ENCODE peak calls at places on chromosomes 12 and 14, in nine cellular contexts. E is cardiac muscle cell, T is mucosa of descending colon, X is left lung, P is gastrocnemius medialis, A is body of pancreas, D is fibroblast of pulmonary artery, V is GM06990, Z is type B pancreatic cell. M is an unnamed sample.

GRCh38 chr14:93014038-93015023 is 91.4 kb downstream of the CHGA start:
- DNase-seq in E (no peak), T (no peak), X (no peak), P (no peak), A (no peak), D (no peak), V (no peak), Z (no peak), M (no peak)

GRCh38 chr14:100714205-100714781 is 12.4 kb upstream of the DLK1 start:
- DNase-seq in E (no peak), T (no peak), X (no peak), P (no peak), A (no peak), D (no peak), V (no peak), Z (no peak), M (no peak)

GRCh38 chr12:5557906-5558305 is 126.0 kb downstream of the NTF3 start:
- DNase-seq in E (no peak), T (no peak), X (no peak), P (no peak), A (no peak), D (no peak), V (no peak), Z (no peak), M (no peak)

GRCh38 chr14:22388669-22389625 is 200.1 kb downstream of the DAD1 start:
- DNase-seq in E (no peak), T (no peak), X (no peak), P (no peak), A (no peak), D (peak), V (no peak), Z (no peak), M (peak)

GRCh38 chr14:80202888-80203562 is 8.3 kb downstream of the DIO2 start:
- DNase-seq in E (no peak), T (no peak), X (no peak), P (no peak), A (no peak), D (peak), V (no peak), Z (no peak), M (peak)

GRCh38 chr12:105315130-105315529 is 15.4 kb upstream of the C12orf75 start:
- DNase-seq in E (no peak), T (no peak), X (no peak), P (no peak), A (no peak), D (no peak), V (no peak), Z (no peak), M (no peak)

GRCh38 chr12:109523071-109523470 is 45.6 kb downstream of the UBE3B start:
- DNase-seq in E (no peak), T (peak), X (no peak), P (no peak), A (no peak), D (no peak), V (no peak), Z (no peak), M (no peak)

GRCh38 chr14:64539186-64539552 is 1.4 kb upstream of the HSPA2 start:
- DNase-seq in E (no peak), T (no peak), X (no peak), P (no peak), A (no peak), D (no peak), V (no peak), Z (no peak), M (peak)

GRCh38 chr12:66541446-66541845 is 137.4 kb downstream of the GRIP1 start:
- DNase-seq in E (no peak), T (no peak), X (no peak), P (no peak), A (no peak), D (no peak), V (no peak), Z (no peak), M (no peak)

GRCh38 chr12:52401526-52401925 is 4.6 kb downstream of the KRT82 start:
- DNase-seq in E (no peak), T (no peak), X (no peak), P (no peak), A (no peak), D (no peak), V (no peak), Z (no peak), M (no peak)

GRCh38 chr14:61076531-61076930 is 95.5 kb downstream of the SLC38A6 start:
- DNase-seq in E (no peak), T (no peak), X (no peak), P (no peak), A (no peak), D (peak), V (no peak), Z (no peak), M (peak)

GRCh38 chr12:118922405-118922804 is 58.9 kb upstream of the SRRM4 start:
- DNase-seq in E (peak), T (no peak), X (no peak), P (no peak), A (no peak), D (no peak), V (no peak), Z (no peak), M (no peak)

GRCh38 chr12:14874882-14875281 is 10.8 kb downstream of the MGP start:
- DNase-seq in E (no peak), T (no peak), X (no peak), P (no peak), A (no peak), D (no peak), V (no peak), Z (no peak), M (no peak)

GRCh38 chr14:54278665-54279295 is 118.0 kb upstream of the CDKN3 start:
- DNase-seq in E (no peak), T (no peak), X (no peak), P (no peak), A (no peak), D (no peak), V (no peak), Z (no peak), M (no peak)

GRCh38 chr14:68685419-68686211 is 107.3 kb downstream of the ZFP36L1 start:
- DNase-seq in E (no peak), T (peak), X (no peak), P (no peak), A (peak), D (peak), V (peak), Z (no peak), M (peak)

GRCh38 chr14:85471156-85471555 is 58.8 kb upstream of the FLRT2 start:
- DNase-seq in E (no peak), T (no peak), X (no peak), P (no peak), A (no peak), D (peak), V (no peak), Z (no peak), M (peak)

GRCh38 chr12:90909069-90909676 is 45.8 kb downstream of the CCER1 start:
- DNase-seq in E (peak), T (no peak), X (no peak), P (no peak), A (peak), D (peak), V (no peak), Z (no peak), M (peak)

GRCh38 chr12:75479963-75480461 is 543 bp upstream of the GLIPR1 start:
- DNase-seq in E (no peak), T (no peak), X (no peak), P (no peak), A (no peak), D (no peak), V (peak), Z (no peak), M (no peak)

GRCh38 chr12:3463927-3464326 is 27.1 kb upstream of the PRMT8 start:
- DNase-seq in E (no peak), T (no peak), X (no peak), P (no peak), A (no peak), D (no peak), V (no peak), Z (no peak), M (no peak)

GRCh38 chr14:31122921-31123320 is 84.7 kb downstream of the HECTD1 start:
- DNase-seq in E (no peak), T (no peak), X (no peak), P (no peak), A (no peak), D (no peak), V (no peak), Z (no peak), M (no peak)

GRCh38 chr14:95597784-95598204 is 62.9 kb downstream of the GLRX5 start:
- DNase-seq in E (peak), T (no peak), X (no peak), P (no peak), A (peak), D (peak), V (no peak), Z (no peak), M (peak)

GRCh38 chr12:96255077-96255476 is 60.9 kb downstream of the ELK3 start:
- DNase-seq in E (no peak), T (no peak), X (peak), P (peak), A (no peak), D (peak), V (no peak), Z (no peak), M (peak)

GRCh38 chr14:32039401-32039800 is 37.7 kb upstream of the ARHGAP5 start:
- DNase-seq in E (no peak), T (no peak), X (no peak), P (no peak), A (no peak), D (no peak), V (no peak), Z (no peak), M (no peak)

GRCh38 chr12:57524814-57525614 is 2.4 kb downstream of the MBD6 start:
- DNase-seq in E (no peak), T (no peak), X (no peak), P (no peak), A (no peak), D (no peak), V (no peak), Z (no peak), M (no peak)

GRCh38 chr12:49537231-49537708 is 1.6 kb upstream of the KCNH3 start:
- DNase-seq in E (no peak), T (no peak), X (no peak), P (no peak), A (no peak), D (no peak), V (no peak), Z (no peak), M (no peak)

GRCh38 chr14:96666088-96666487 is 131.1 kb upstream of the VRK1 start:
- DNase-seq in E (no peak), T (no peak), X (no peak), P (no peak), A (no peak), D (no peak), V (no peak), Z (no peak), M (no peak)
- TF ChIP-seq CTCF in E (no peak), T (no peak), X (no peak), P (no peak), A (no peak), D (no peak), V (peak), Z (no peak), M (no peak)

GRCh38 chr14:37544407-37544806 is 50.6 kb downstream of the FOXA1 start:
- DNase-seq in E (no peak), T (no peak), X (no peak), P (no peak), A (no peak), D (no peak), V (no peak), Z (no peak), M (no peak)

GRCh38 chr14:37546621-37547447 is 48.2 kb downstream of the FOXA1 start:
- DNase-seq in E (peak), T (no peak), X (no peak), P (no peak), A (no peak), D (no peak), V (no peak), Z (no peak), M (no peak)

GRCh38 chr14:37539992-37540391 is 55.1 kb downstream of the FOXA1 start:
- DNase-seq in E (no peak), T (no peak), X (no peak), P (no peak), A (no peak), D (no peak), V (no peak), Z (no peak), M (no peak)

GRCh38 chr14:37550511-37550910 is 44.5 kb downstream of the FOXA1 start:
- DNase-seq in E (no peak), T (no peak), X (no peak), P (no peak), A (no peak), D (peak), V (no peak), Z (no peak), M (peak)

GRCh38 chr14:37545174-37545573 is 49.9 kb downstream of the FOXA1 start:
- DNase-seq in E (no peak), T (no peak), X (no peak), P (no peak), A (no peak), D (no peak), V (no peak), Z (no peak), M (no peak)
- TF ChIP-seq CTCF in E (no peak), T (no peak), X (no peak), P (no peak), A (no peak), D (no peak), V (no peak), Z (no peak), M (no peak)

GRCh38 chr12:28110329-28110728 is 79.9 kb upstream of the CCDC91 start:
- DNase-seq in E (no peak), T (no peak), X (no peak), P (no peak), A (no peak), D (peak), V (no peak), Z (no peak), M (no peak)
- TF ChIP-seq CTCF in E (no peak), T (no peak), X (no peak), P (no peak), A (no peak), D (peak), V (no peak), Z (no peak), M (no peak)

DNA sequence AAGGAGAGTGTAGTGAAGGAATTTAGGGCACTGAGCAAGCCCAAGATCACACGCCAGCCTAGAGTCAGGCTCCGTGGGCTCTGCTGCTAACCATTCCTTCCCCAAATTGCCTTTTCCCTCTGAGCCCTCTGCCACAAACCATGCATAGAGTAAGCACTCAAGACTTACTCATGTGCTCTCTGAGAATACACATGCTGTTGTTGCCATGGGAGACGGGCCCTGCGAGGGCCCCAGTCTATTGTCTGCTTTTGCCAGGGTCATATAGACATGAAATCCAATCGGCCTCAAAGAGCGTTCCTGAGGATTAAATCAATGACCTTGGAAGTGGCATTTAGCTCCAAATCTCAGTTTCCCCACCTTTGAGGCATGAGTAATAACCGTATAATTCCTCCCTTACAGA is 48.7 kb upstream of the WSCD2 start:
- DNase-seq in E (no peak), T (no peak), X (no peak), P (no peak), A (no peak), D (no peak), V (no peak), Z (no peak), M (no peak)
- TF ChIP-seq CTCF in E (no peak), T (no peak), X (no peak), P (no peak), A (no peak), D (no peak), V (no peak), Z (no peak), M (no peak)

GRCh38 chr12:2003676-2004112 is 563 bp downstream of the DCP1B start:
- DNase-seq in E (no peak), T (no peak), X (no peak), P (no peak), A (no peak), D (no peak), V (no peak), Z (no peak), M (no peak)

GRCh38 chr12:2009623-2010022 is 5.4 kb upstream of the DCP1B start:
- DNase-seq in E (peak), T (no peak), X (no peak), P (no peak), A (no peak), D (no peak), V (no peak), Z (no peak), M (no peak)

GRCh38 chr12:2008677-2009076 is 4.4 kb upstream of the DCP1B start:
- DNase-seq in E (no peak), T (no peak), X (no peak), P (no peak), A (no peak), D (no peak), V (no peak), Z (no peak), M (no peak)

DNA sequence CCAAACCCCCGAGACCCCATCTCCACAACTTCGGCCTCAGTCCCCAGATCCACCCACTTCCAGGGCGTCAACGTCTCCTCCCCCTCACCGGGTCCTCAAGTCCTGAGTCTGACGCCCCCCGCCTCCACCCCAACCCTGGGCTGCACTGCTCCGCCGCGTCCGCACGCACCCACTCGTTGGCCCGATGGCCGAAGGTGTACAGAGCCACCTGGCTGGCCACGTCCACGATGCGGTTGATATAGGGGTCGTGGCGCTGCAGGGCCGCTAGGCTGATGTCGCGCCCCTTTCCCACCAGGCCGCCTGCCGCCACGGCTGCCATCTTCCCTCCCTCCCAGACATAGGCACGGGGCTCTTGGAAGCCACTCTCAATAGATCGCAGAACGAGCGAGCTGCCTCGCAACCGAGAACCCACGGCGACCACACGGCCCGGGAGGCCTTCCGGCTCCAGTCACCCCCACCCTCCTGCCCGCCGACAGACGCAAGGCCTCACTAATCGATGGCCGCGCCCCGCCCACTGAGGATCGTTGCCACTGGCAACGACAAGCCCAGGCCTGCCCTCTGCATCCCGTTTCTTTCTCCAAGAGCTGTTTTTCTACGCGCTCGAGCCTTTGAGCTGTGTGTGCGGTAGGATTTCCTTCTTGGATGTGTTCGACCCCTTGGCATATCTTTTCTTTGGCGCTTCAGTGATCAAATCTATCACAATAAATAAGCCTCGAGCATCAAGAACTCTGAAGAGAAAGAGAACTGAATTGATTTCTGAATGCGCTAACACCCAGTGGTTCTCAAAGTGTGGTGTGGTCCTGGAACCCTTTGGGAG is at the start of gene DCP1B:
- DNase-seq in E (peak), T (peak), X (peak), P (peak), A (peak), D (peak), V (peak), Z (peak), M (peak)
- TF ChIP-seq CTCF in E (no peak), T (no peak), X (no peak), P (no peak), A (peak), D (no peak), V (peak), Z (peak), M (no peak)

DNA sequence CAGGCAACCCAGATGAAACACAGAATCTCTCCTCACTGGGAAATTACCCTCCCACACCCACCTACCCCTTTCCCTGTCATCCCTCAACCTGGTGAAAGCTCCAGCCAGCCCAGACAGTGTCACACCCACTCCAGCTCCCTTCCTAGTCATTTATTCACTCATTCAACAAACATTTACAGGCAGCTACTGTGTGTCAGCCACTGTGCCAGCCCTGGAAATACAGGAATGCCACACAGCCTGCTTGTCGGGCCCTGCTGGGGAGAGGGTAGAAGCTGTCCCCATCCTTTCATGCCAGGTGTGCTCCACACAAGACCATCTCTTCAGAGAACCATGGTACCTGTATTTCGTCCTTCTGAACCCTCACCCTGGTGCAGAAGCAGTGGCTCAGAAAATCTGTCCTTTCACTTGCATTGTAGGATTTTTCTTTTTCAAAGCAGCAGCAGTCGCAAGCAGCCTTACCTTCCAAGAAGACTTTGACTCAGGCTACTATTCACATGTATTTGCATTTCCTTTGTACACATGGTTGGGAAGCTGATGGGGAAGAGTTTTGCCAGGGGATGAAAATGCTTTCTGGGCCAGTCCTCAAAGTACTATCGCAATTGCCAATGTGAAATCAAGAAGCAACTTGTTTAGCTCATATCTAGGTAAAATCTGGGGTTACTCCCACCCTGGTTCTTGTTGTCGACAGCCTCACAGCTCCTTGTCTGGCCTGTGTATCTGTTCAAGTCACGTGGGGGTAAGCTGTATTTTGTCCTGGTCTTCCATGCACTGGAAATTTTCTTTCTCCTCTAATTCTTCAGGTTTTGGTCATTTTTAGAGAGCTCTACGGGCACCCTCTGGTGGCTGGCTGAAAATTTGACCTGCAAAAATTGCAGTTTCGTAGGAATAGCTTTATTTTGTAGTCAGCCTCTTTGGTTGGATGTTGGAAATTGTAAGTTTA is 147.4 kb upstream of the EGLN3 start:
- DNase-seq in E (peak), T (no peak), X (no peak), P (no peak), A (peak), D (peak), V (no peak), Z (no peak), M (peak)
- TF ChIP-seq CTCF in E (peak), T (no peak), X (peak), P (peak), A (peak), D (peak), V (peak), Z (peak), M (peak)

DNA sequence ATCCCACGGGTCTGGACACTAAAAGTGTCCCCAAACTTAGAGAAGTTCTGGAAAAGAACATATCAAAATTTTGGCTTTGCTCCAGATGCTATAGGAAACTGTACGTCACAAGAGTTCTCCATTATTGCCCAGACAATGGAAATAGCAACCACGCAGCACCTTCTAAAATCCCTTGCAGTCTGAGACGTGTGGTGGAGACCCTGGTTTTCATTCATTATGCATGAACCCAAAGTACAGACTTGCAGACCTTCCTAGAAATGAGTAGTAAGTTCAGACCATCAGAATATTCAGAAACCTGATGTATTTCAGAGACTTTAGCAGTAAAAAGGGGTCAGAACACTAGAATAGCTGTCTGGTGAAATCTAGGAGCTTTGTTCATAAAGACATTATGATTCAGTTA is 50.0 kb upstream of the BCL2L14 start:
- DNase-seq in E (no peak), T (no peak), X (no peak), P (no peak), A (no peak), D (no peak), V (no peak), Z (no peak), M (no peak)
- TF ChIP-seq CTCF in E (no peak), T (no peak), X (no peak), P (no peak), A (no peak), D (no peak), V (no peak), Z (no peak), M (no peak)

M was measured in cardiac fibroblast.